ENCODE peak calls at places on chromosomes 7 and 10, in ten cellular contexts. One of them, this sample, is unnamed.
A peak's percentile ranks its signal among the peaks of the same experiment; 100 is the strongest.

GRCh38 chr7:91720255-91720937 is 160.1 kb downstream of the MTERF1 start:
- DNase-seq in GOT3: no peak
- DNase-seq in omental fat pad: no peak
- DNase-seq in BJ: no peak
- DNase-seq in heart right ventricle: no peak
- DNase-seq in cardiac septum: no peak
- DNase-seq in SW480: no peak
- DNase-seq in cardiac fibroblast: peak; percentile 14
- DNase-seq in KBM-7: no peak
- DNase-seq in NCI-H1694 treated with DMSO at 0.1 percent for 48 hours: no peak
- DNase-seq in this sample: no peak

GRCh38 chr7:127587663-127588018 is 570 bp upstream of the ARF5 start:
- DNase-seq in NCI-H1694 treated with DMSO at 0.1 percent for 48 hours: no peak
- DNase-seq in omental fat pad: no peak
- DNase-seq in BJ: no peak
- DNase-seq in cardiac fibroblast: no peak
- DNase-seq in SW480: no peak
- DNase-seq in KBM-7: no peak
- DNase-seq in GOT3: no peak
- DNase-seq in cardiac septum: no peak
- DNase-seq in heart right ventricle: peak; percentile 28
- DNase-seq in this sample: no peak

GRCh38 chr10:74733612-74734011 is 92.8 kb upstream of the KAT6B start:
- DNase-seq in NCI-H1694 treated with DMSO at 0.1 percent for 48 hours: no peak
- DNase-seq in cardiac septum: no peak
- DNase-seq in cardiac fibroblast: no peak
- DNase-seq in KBM-7: no peak
- DNase-seq in heart right ventricle: no peak
- DNase-seq in SW480: no peak
- DNase-seq in BJ: no peak
- DNase-seq in GOT3: no peak
- DNase-seq in omental fat pad: no peak
- DNase-seq in this sample: no peak

GRCh38 chr7:77697535-77697831 is 1.2 kb downstream of the RSBN1L start:
- DNase-seq in omental fat pad: no peak
- DNase-seq in KBM-7: no peak
- DNase-seq in cardiac fibroblast: no peak
- DNase-seq in NCI-H1694 treated with DMSO at 0.1 percent for 48 hours: no peak
- DNase-seq in GOT3: no peak
- DNase-seq in SW480: no peak
- DNase-seq in BJ: no peak
- DNase-seq in heart right ventricle: no peak
- DNase-seq in cardiac septum: peak; percentile 84
- DNase-seq in this sample: peak; percentile 57

GRCh38 chr10:75967491-75967890 is 536.1 kb downstream of the LRMDA start:
- DNase-seq in heart right ventricle: no peak
- DNase-seq in cardiac fibroblast: no peak
- DNase-seq in SW480: no peak
- DNase-seq in omental fat pad: no peak
- DNase-seq in GOT3: no peak
- DNase-seq in NCI-H1694 treated with DMSO at 0.1 percent for 48 hours: no peak
- DNase-seq in BJ: no peak
- DNase-seq in cardiac septum: no peak
- DNase-seq in KBM-7: no peak
- DNase-seq in this sample: no peak

GRCh38 chr10:77784856-77785255 is 141.7 kb downstream of the DLG5 start:
- DNase-seq in GOT3: no peak
- DNase-seq in KBM-7: no peak
- DNase-seq in heart right ventricle: no peak
- DNase-seq in SW480: no peak
- DNase-seq in cardiac fibroblast: peak; percentile 55
- DNase-seq in cardiac septum: peak; percentile 41
- DNase-seq in BJ: peak; percentile 68
- DNase-seq in NCI-H1694 treated with DMSO at 0.1 percent for 48 hours: no peak
- DNase-seq in omental fat pad: no peak
- DNase-seq in this sample: no peak

GRCh38 chr10:75352650-75353049 is 48.9 kb downstream of the ZNF503 start:
- DNase-seq in KBM-7: no peak
- DNase-seq in cardiac fibroblast: no peak
- DNase-seq in heart right ventricle: no peak
- DNase-seq in GOT3: no peak
- DNase-seq in BJ: no peak
- DNase-seq in omental fat pad: no peak
- DNase-seq in SW480: peak; percentile 52
- DNase-seq in cardiac septum: no peak
- DNase-seq in NCI-H1694 treated with DMSO at 0.1 percent for 48 hours: no peak
- DNase-seq in this sample: no peak

GRCh38 chr7:16189026-16189715 is 232.2 kb downstream of the CRPPA start:
- DNase-seq in NCI-H1694 treated with DMSO at 0.1 percent for 48 hours: no peak
- DNase-seq in BJ: no peak
- DNase-seq in omental fat pad: no peak
- DNase-seq in GOT3: no peak
- DNase-seq in KBM-7: no peak
- DNase-seq in cardiac fibroblast: peak; percentile 57
- DNase-seq in cardiac septum: no peak
- DNase-seq in heart right ventricle: no peak
- DNase-seq in SW480: no peak
- DNase-seq in this sample: no peak

GRCh38 chr7:55510621-55511020 is 61.7 kb downstream of the VOPP1 start:
- DNase-seq in KBM-7: no peak
- DNase-seq in cardiac septum: no peak
- DNase-seq in GOT3: no peak
- DNase-seq in SW480: no peak
- DNase-seq in NCI-H1694 treated with DMSO at 0.1 percent for 48 hours: no peak
- DNase-seq in heart right ventricle: no peak
- DNase-seq in omental fat pad: no peak
- DNase-seq in BJ: no peak
- DNase-seq in cardiac fibroblast: no peak
- DNase-seq in this sample: no peak

GRCh38 chr7:157549612-157550299 is 213.0 kb downstream of the DNAJB6 start:
- DNase-seq in NCI-H1694 treated with DMSO at 0.1 percent for 48 hours: no peak
- DNase-seq in GOT3: no peak
- DNase-seq in cardiac fibroblast: no peak
- DNase-seq in BJ: no peak
- DNase-seq in heart right ventricle: no peak
- DNase-seq in cardiac septum: peak; percentile 59
- DNase-seq in KBM-7: no peak
- DNase-seq in omental fat pad: no peak
- DNase-seq in SW480: no peak
- DNase-seq in this sample: no peak

GRCh38 chr10:31602541-31603244 is 283.7 kb downstream of the ZEB1 start:
- DNase-seq in SW480: no peak
- DNase-seq in heart right ventricle: peak; percentile 74
- DNase-seq in cardiac septum: no peak
- DNase-seq in BJ: no peak
- DNase-seq in GOT3: no peak
- DNase-seq in NCI-H1694 treated with DMSO at 0.1 percent for 48 hours: peak; percentile 82
- DNase-seq in cardiac fibroblast: peak; percentile 81
- DNase-seq in omental fat pad: peak; percentile 67
- DNase-seq in KBM-7: no peak
- DNase-seq in this sample: peak; percentile 94

GRCh38 chr10:34288634-34289033 is 526.5 kb downstream of the PARD3 start:
- DNase-seq in cardiac septum: no peak
- DNase-seq in SW480: peak; percentile 9
- DNase-seq in heart right ventricle: no peak
- DNase-seq in BJ: no peak
- DNase-seq in KBM-7: no peak
- DNase-seq in omental fat pad: no peak
- DNase-seq in NCI-H1694 treated with DMSO at 0.1 percent for 48 hours: no peak
- DNase-seq in cardiac fibroblast: peak; percentile 15
- DNase-seq in GOT3: no peak
- DNase-seq in this sample: no peak

GRCh38 chr10:128418819-128419218 is 292.6 kb upstream of the MKI67 start:
- DNase-seq in heart right ventricle: no peak
- DNase-seq in cardiac fibroblast: no peak
- DNase-seq in SW480: no peak
- DNase-seq in omental fat pad: no peak
- DNase-seq in GOT3: no peak
- DNase-seq in BJ: no peak
- DNase-seq in NCI-H1694 treated with DMSO at 0.1 percent for 48 hours: no peak
- DNase-seq in KBM-7: no peak
- DNase-seq in cardiac septum: no peak
- DNase-seq in this sample: no peak

GRCh38 chr7:155848691-155849690 is 36.7 kb upstream of the SHH start:
- DNase-seq in cardiac septum: peak; percentile 65
- DNase-seq in cardiac fibroblast: no peak
- DNase-seq in NCI-H1694 treated with DMSO at 0.1 percent for 48 hours: no peak
- DNase-seq in omental fat pad: no peak
- DNase-seq in GOT3: no peak
- DNase-seq in SW480: no peak
- DNase-seq in BJ: no peak
- DNase-seq in heart right ventricle: no peak
- DNase-seq in KBM-7: no peak
- DNase-seq in this sample: no peak

GRCh38 chr7:20012100-20012499 is 205.1 kb downstream of the MACC1 start:
- DNase-seq in GOT3: no peak
- DNase-seq in omental fat pad: no peak
- DNase-seq in NCI-H1694 treated with DMSO at 0.1 percent for 48 hours: no peak
- DNase-seq in SW480: no peak
- DNase-seq in cardiac septum: no peak
- DNase-seq in cardiac fibroblast: no peak
- DNase-seq in BJ: no peak
- DNase-seq in KBM-7: no peak
- DNase-seq in heart right ventricle: no peak
- DNase-seq in this sample: no peak

GRCh38 chr7:125358551-125359167 is 429.0 kb upstream of the POT1 start:
- DNase-seq in cardiac fibroblast: peak; percentile 7
- DNase-seq in omental fat pad: no peak
- DNase-seq in NCI-H1694 treated with DMSO at 0.1 percent for 48 hours: no peak
- DNase-seq in GOT3: no peak
- DNase-seq in heart right ventricle: no peak
- DNase-seq in SW480: no peak
- DNase-seq in BJ: no peak
- DNase-seq in cardiac septum: no peak
- DNase-seq in KBM-7: no peak
- DNase-seq in this sample: no peak

GRCh38 chr7:84040365-84040764 is 154.2 kb downstream of the SEMA3A start:
- DNase-seq in BJ: no peak
- DNase-seq in GOT3: no peak
- DNase-seq in KBM-7: no peak
- DNase-seq in omental fat pad: no peak
- DNase-seq in cardiac fibroblast: no peak
- DNase-seq in SW480: peak; percentile 25
- DNase-seq in cardiac septum: no peak
- DNase-seq in heart right ventricle: no peak
- DNase-seq in NCI-H1694 treated with DMSO at 0.1 percent for 48 hours: no peak
- DNase-seq in this sample: no peak

GRCh38 chr7:75691793-75692543 is 46.8 kb downstream of the HIP1 start:
- DNase-seq in BJ: no peak
- DNase-seq in SW480: peak; percentile 30
- DNase-seq in cardiac septum: peak; percentile 62
- DNase-seq in omental fat pad: no peak
- DNase-seq in GOT3: no peak
- DNase-seq in heart right ventricle: no peak
- DNase-seq in NCI-H1694 treated with DMSO at 0.1 percent for 48 hours: no peak
- DNase-seq in KBM-7: no peak
- DNase-seq in cardiac fibroblast: no peak
- DNase-seq in this sample: no peak

GRCh38 chr7:118938845-118939244 is 714.3 kb downstream of the ANKRD7 start:
- DNase-seq in cardiac septum: no peak
- DNase-seq in KBM-7: no peak
- DNase-seq in omental fat pad: no peak
- DNase-seq in NCI-H1694 treated with DMSO at 0.1 percent for 48 hours: no peak
- DNase-seq in cardiac fibroblast: no peak
- DNase-seq in heart right ventricle: no peak
- DNase-seq in SW480: no peak
- DNase-seq in GOT3: no peak
- DNase-seq in BJ: no peak
- DNase-seq in this sample: no peak

GRCh38 chr7:521221-522070 is 1.8 kb upstream of the PDGFA start:
- DNase-seq in cardiac fibroblast: peak; percentile 58
- DNase-seq in NCI-H1694 treated with DMSO at 0.1 percent for 48 hours: no peak
- DNase-seq in heart right ventricle: peak; percentile 84
- DNase-seq in omental fat pad: no peak
- DNase-seq in SW480: peak; percentile 94
- DNase-seq in cardiac septum: no peak
- DNase-seq in KBM-7: peak; percentile 42
- DNase-seq in BJ: no peak
- DNase-seq in GOT3: no peak
- DNase-seq in this sample: peak; percentile 92

GRCh38 chr7:128069367-128070364 is 38.4 kb upstream of the LRRC4 start:
- DNase-seq in heart right ventricle: no peak
- DNase-seq in BJ: no peak
- DNase-seq in cardiac septum: no peak
- DNase-seq in cardiac fibroblast: no peak
- DNase-seq in SW480: no peak
- DNase-seq in KBM-7: no peak
- DNase-seq in NCI-H1694 treated with DMSO at 0.1 percent for 48 hours: no peak
- DNase-seq in GOT3: no peak
- DNase-seq in omental fat pad: no peak
- DNase-seq in this sample: no peak

GRCh38 chr7:41870505-41871138 is 167.7 kb upstream of the INHBA start:
- DNase-seq in SW480: no peak
- DNase-seq in NCI-H1694 treated with DMSO at 0.1 percent for 48 hours: no peak
- DNase-seq in cardiac fibroblast: no peak
- DNase-seq in GOT3: no peak
- DNase-seq in BJ: no peak
- DNase-seq in KBM-7: no peak
- DNase-seq in cardiac septum: no peak
- DNase-seq in heart right ventricle: no peak
- DNase-seq in omental fat pad: no peak
- DNase-seq in this sample: no peak

GRCh38 chr10:118264838-118265470 is 77.2 kb downstream of the FAM204A start:
- DNase-seq in cardiac fibroblast: no peak
- DNase-seq in SW480: no peak
- DNase-seq in NCI-H1694 treated with DMSO at 0.1 percent for 48 hours: no peak
- DNase-seq in cardiac septum: no peak
- DNase-seq in omental fat pad: no peak
- DNase-seq in BJ: no peak
- DNase-seq in heart right ventricle: no peak
- DNase-seq in GOT3: no peak
- DNase-seq in KBM-7: no peak
- DNase-seq in this sample: no peak

GRCh38 chr10:102261196-102261595 is 15.9 kb downstream of the GBF1 start:
- DNase-seq in SW480: no peak
- DNase-seq in GOT3: no peak
- DNase-seq in heart right ventricle: no peak
- DNase-seq in BJ: no peak
- DNase-seq in cardiac septum: no peak
- DNase-seq in KBM-7: no peak
- DNase-seq in omental fat pad: no peak
- DNase-seq in cardiac fibroblast: no peak
- DNase-seq in NCI-H1694 treated with DMSO at 0.1 percent for 48 hours: no peak
- DNase-seq in this sample: no peak

GRCh38 chr7:45922810-45923209 is 1.7 kb upstream of the IGFBP3 start:
- DNase-seq in BJ: no peak
- DNase-seq in cardiac septum: no peak
- DNase-seq in heart right ventricle: no peak
- DNase-seq in NCI-H1694 treated with DMSO at 0.1 percent for 48 hours: no peak
- DNase-seq in cardiac fibroblast: peak; percentile 25
- DNase-seq in KBM-7: peak; percentile 2
- DNase-seq in omental fat pad: no peak
- DNase-seq in GOT3: no peak
- DNase-seq in SW480: no peak
- DNase-seq in this sample: no peak

GRCh38 chr10:114412907-114413386 is 8.6 kb upstream of the AFAP1L2 start:
- DNase-seq in KBM-7: peak; percentile 35
- DNase-seq in NCI-H1694 treated with DMSO at 0.1 percent for 48 hours: no peak
- DNase-seq in cardiac fibroblast: peak; percentile 75
- DNase-seq in heart right ventricle: no peak
- DNase-seq in SW480: no peak
- DNase-seq in GOT3: no peak
- DNase-seq in omental fat pad: no peak
- DNase-seq in cardiac septum: no peak
- DNase-seq in BJ: no peak
- DNase-seq in this sample: peak; percentile 23

GRCh38 chr7:101172005-101172853 is 6.9 kb upstream of the VGF start:
- DNase-seq in NCI-H1694 treated with DMSO at 0.1 percent for 48 hours: no peak
- DNase-seq in KBM-7: no peak
- DNase-seq in GOT3: no peak
- DNase-seq in omental fat pad: no peak
- DNase-seq in cardiac septum: no peak
- DNase-seq in SW480: peak; percentile 67
- DNase-seq in heart right ventricle: no peak
- DNase-seq in cardiac fibroblast: no peak
- DNase-seq in BJ: no peak
- DNase-seq in this sample: no peak

GRCh38 chr10:121157998-121158397 is 306.8 kb downstream of the WDR11 start:
- DNase-seq in GOT3: no peak
- DNase-seq in heart right ventricle: no peak
- DNase-seq in cardiac septum: no peak
- DNase-seq in omental fat pad: no peak
- DNase-seq in NCI-H1694 treated with DMSO at 0.1 percent for 48 hours: no peak
- DNase-seq in BJ: no peak
- DNase-seq in cardiac fibroblast: no peak
- DNase-seq in KBM-7: peak; percentile 71
- DNase-seq in SW480: no peak
- DNase-seq in this sample: peak; percentile 28

This sample was measured in heart left ventricle.